ENCODE peak calls at places on chromosomes 2 and 18, in nine cellular contexts. R, C, D, V, Y, M, H, T and W are unnamed samples.

GRCh38 chr18:48667276-48668254 is 128.7 kb downstream of the CTIF start:
- DNase-seq in C (no peak), H (no peak), R (no peak), T (no peak), Y (peak; percentile 75), M (peak; percentile 50), D (peak; percentile 27), V (peak; percentile 90), W (peak; percentile 5)

GRCh38 chr2:122168799-122169198 is 413.3 kb downstream of the TSN start:
- DNase-seq in V (no peak), M (no peak), R (no peak), H (no peak), D (no peak), T (no peak), Y (no peak), C (no peak), W (peak; percentile 9)

GRCh38 chr2:196453613-196454047 is 185.9 kb upstream of the CCDC150 start:
- DNase-seq in D (peak; percentile 47), M (no peak), C (peak; percentile 14), H (peak; percentile 40), R (peak; percentile 45), Y (no peak), V (peak; percentile 37), T (no peak), W (peak; percentile 60)

GRCh38 chr2:70565039-70565731 is 11.6 kb upstream of the TGFA start:
- DNase-seq in C (no peak), Y (peak; percentile 81), H (no peak), T (no peak), R (no peak), D (no peak), M (no peak), V (no peak), W (no peak)

GRCh38 chr2:586518-587370 is 90.5 kb downstream of the TMEM18 start:
- DNase-seq in C (no peak), R (no peak), D (no peak), T (no peak), M (no peak), H (no peak), V (no peak), Y (no peak), W (no peak)

GRCh38 chr2:73112026-73112912 is 479 bp downstream of the RAB11FIP5 start:
- DNase-seq in Y (no peak), C (peak; percentile 64), R (peak; percentile 33), D (no peak), T (no peak), H (peak; percentile 56), V (peak; percentile 91), M (peak; percentile 72), W (peak; percentile 40)

GRCh38 chr2:150486539-150487484 is 655 bp downstream of the RND3 start:
- DNase-seq in T (no peak), D (no peak), M (peak; percentile 60), R (no peak), C (peak; percentile 37), Y (peak; percentile 42), V (peak; percentile 36), H (peak; percentile 24), W (peak; percentile 73)

GRCh38 chr18:44900627-44901026 is 219.9 kb downstream of the SETBP1 start:
- DNase-seq in M (no peak), H (no peak), D (no peak), T (no peak), C (no peak), Y (no peak), R (no peak), V (no peak), W (peak; percentile 78)

GRCh38 chr2:152369176-152369860 is 34.3 kb downstream of the FMNL2 start:
- DNase-seq in C (no peak), D (no peak), T (peak; percentile 93), H (no peak), M (no peak), V (no peak), R (no peak), Y (no peak), W (peak; percentile 73)

GRCh38 chr2:233105930-233106329 is 45.8 kb downstream of the INPP5D start:
- DNase-seq in R (no peak), D (no peak), Y (no peak), T (no peak), M (no peak), V (no peak), C (no peak), H (no peak), W (no peak)

GRCh38 chr2:161161074-161161577 is 898 bp downstream of the TANK start:
- DNase-seq in M (no peak), D (peak; percentile 63), Y (no peak), T (no peak), C (no peak), V (no peak), H (no peak), R (no peak), W (no peak)

GRCh38 chr2:47315490-47315889 is 87.5 kb upstream of the MSH2 start:
- DNase-seq in Y (no peak), D (no peak), R (no peak), V (no peak), M (no peak), T (no peak), H (no peak), C (no peak), W (no peak)

GRCh38 chr2:47312504-47312875 is 90.5 kb upstream of the MSH2 start:
- DNase-seq in M (no peak), C (no peak), R (no peak), D (no peak), T (no peak), Y (no peak), V (no peak), H (no peak), W (no peak)

GRCh38 chr2:47311764-47312503 is 91.0 kb upstream of the MSH2 start:
- DNase-seq in Y (no peak), R (no peak), D (no peak), V (no peak), C (no peak), T (no peak), M (no peak), H (no peak), W (no peak)

GRCh38 chr2:47313141-47313691 is 89.7 kb upstream of the MSH2 start:
- DNase-seq in H (no peak), C (no peak), M (peak; percentile 22), V (no peak), T (no peak), Y (no peak), R (peak; percentile 78), D (no peak), W (peak; percentile 70)

GRCh38 chr2:47313728-47314127 is 89.2 kb upstream of the MSH2 start:
- DNase-seq in R (no peak), H (no peak), V (no peak), D (no peak), T (no peak), Y (no peak), M (no peak), C (no peak), W (no peak)
- TF ChIP-seq CTCF in R (no peak), H (peak; percentile 29), V (no peak), D (peak; percentile 50), T (no peak), Y (no peak), M (no peak), C (no peak), W (no peak)

GRCh38 chr2:24923106-24923505 is 3.1 kb upstream of the ADCY3 start:
- DNase-seq in D (no peak), Y (no peak), C (no peak), R (no peak), V (no peak), T (no peak), H (no peak), M (no peak), W (no peak)

GRCh38 chr2:24919977-24920812 is at the start of gene ADCY3:
- DNase-seq in R (peak; percentile 50), Y (peak; percentile 67), H (peak; percentile 94), M (peak; percentile 79), V (peak; percentile 99), C (peak; percentile 69), T (no peak), D (peak; percentile 75), W (peak; percentile 27)

GRCh38 chr2:24919100-24919976 is 699 bp downstream of the ADCY3 start:
- DNase-seq in M (peak; percentile 69), D (peak; percentile 46), V (peak; percentile 97), C (peak; percentile 31), R (peak; percentile 72), H (peak; percentile 75), Y (no peak), T (no peak), W (peak; percentile 54)

GRCh38 chr2:24922556-24922955 is 2.5 kb upstream of the ADCY3 start:
- DNase-seq in T (no peak), R (no peak), D (no peak), H (no peak), C (no peak), M (no peak), V (no peak), Y (no peak), W (no peak)

GRCh38 chr2:24920813-24921441 is 890 bp upstream of the ADCY3 start:
- DNase-seq in H (peak; percentile 49), C (no peak), Y (no peak), T (no peak), M (no peak), V (no peak), R (no peak), D (peak; percentile 43), W (peak; percentile 43)
- TF ChIP-seq CTCF in H (peak; percentile 8), C (no peak), Y (no peak), T (no peak), M (no peak), V (no peak), R (peak; percentile 24), D (peak; percentile 84), W (no peak)

GRCh38 chr2:75153221-75153620 is 46.1 kb downstream of the TACR1 start:
- DNase-seq in Y (no peak), D (no peak), M (no peak), V (no peak), R (no peak), T (no peak), H (no peak), C (no peak), W (no peak)

GRCh38 chr2:75162897-75163296 is 36.4 kb downstream of the TACR1 start:
- DNase-seq in T (no peak), H (no peak), Y (no peak), M (no peak), R (no peak), D (no peak), C (no peak), V (no peak), W (no peak)

GRCh38 chr2:75155115-75155514 is 44.2 kb downstream of the TACR1 start:
- DNase-seq in T (peak; percentile 39), V (no peak), D (no peak), C (no peak), H (no peak), R (no peak), M (no peak), Y (no peak), W (no peak)

DNA sequence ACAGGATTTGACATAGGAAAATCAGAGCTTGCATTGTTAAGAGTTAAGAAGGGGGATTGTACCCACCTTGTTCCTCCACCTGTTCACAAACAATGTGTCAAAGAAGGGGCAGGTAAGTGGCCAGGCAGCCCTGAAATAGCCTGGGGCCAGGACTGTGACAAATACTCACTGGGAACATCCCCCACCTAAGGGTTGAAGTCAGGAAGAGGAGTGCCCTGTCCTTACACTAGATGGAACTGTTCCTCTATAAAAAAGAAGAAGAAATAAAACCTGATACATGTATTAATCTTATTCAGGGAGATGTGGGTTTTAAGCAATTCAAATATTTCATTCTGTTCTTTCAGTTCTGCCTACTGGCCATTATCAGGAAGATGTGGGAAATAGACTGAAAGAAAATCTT is 41.9 kb downstream of the TACR1 start:
- DNase-seq in D (no peak), Y (no peak), M (no peak), T (no peak), C (no peak), R (peak; percentile 27), H (peak; percentile 51), V (peak; percentile 84), W (peak; percentile 9)
- TF ChIP-seq CTCF in D (peak; percentile 38), Y (no peak), M (no peak), T (peak; percentile 46), C (no peak), R (no peak), H (no peak), V (peak; percentile 46), W (no peak)

GRCh38 chr18:70376137-70376913 is 87.5 kb downstream of the SOCS6 start:
- DNase-seq in D (no peak), M (no peak), Y (no peak), T (no peak), V (no peak), R (no peak), C (no peak), H (no peak), W (no peak)
- TF ChIP-seq CTCF in D (no peak), M (no peak), Y (no peak), T (no peak), V (no peak), R (no peak), C (no peak), H (no peak), W (no peak)